ENCODE peak calls at places on chromosomes 1 and 21, in ten cellular contexts. V is HCT116; N is fibroblast of the aortic adventitia; K is stomach; D is fibroblast of lung; X is astrocyte of the spinal cord; S is Panc1; I is suprapubic skin; Q is CD8-positive, alpha-beta T cell; P is BJ. R is an unnamed sample.

GRCh38 chr1:91596474-91596873 is 95.8 kb downstream of the CDC7 start:
- DNase-seq in V (no peak), N (peak; percentile 68), K (no peak), D (peak; percentile 61), X (no peak), S (no peak), I (no peak), Q (no peak), P (no peak), R (peak; percentile 41)

GRCh38 chr1:68525781-68526180 is 28.9 kb upstream of the DEPDC1 start:
- DNase-seq in V (no peak), N (no peak), K (no peak), D (no peak), X (no peak), S (no peak), I (no peak), Q (no peak), P (no peak), R (no peak)

GRCh38 chr1:201137579-201138310 is 10.8 kb upstream of the ASCL5 start:
- DNase-seq in V (no peak), N (peak; percentile 95), K (peak; percentile 75), D (peak; percentile 95), X (peak; percentile 93), S (no peak), I (no peak), Q (no peak), P (peak; percentile 79), R (peak; percentile 81)

GRCh38 chr1:98920441-98921110 is 84.1 kb downstream of the PLPPR5 start:
- DNase-seq in V (no peak), N (peak; percentile 72), K (no peak), D (peak; percentile 52), X (peak; percentile 68), S (no peak), I (no peak), Q (no peak), P (peak; percentile 37), R (peak; percentile 34)

GRCh38 chr1:158180741-158181576 is at the start of gene CD1D:
- DNase-seq in V (no peak), N (no peak), K (no peak), D (peak; percentile 25), X (peak; percentile 7), S (no peak), I (no peak), Q (no peak), P (no peak), R (peak; percentile 74)

GRCh38 chr1:150366416-150367296 is 2.7 kb downstream of the RPRD2 start:
- DNase-seq in V (no peak), N (peak; percentile 20), K (no peak), D (peak; percentile 10), X (peak; percentile 18), S (no peak), I (no peak), Q (no peak), P (no peak), R (peak; percentile 16)

GRCh38 chr1:5856246-5856815 is 135.9 kb downstream of the NPHP4 start:
- DNase-seq in V (peak; percentile 4), N (no peak), K (no peak), D (no peak), X (peak; percentile 4), S (no peak), I (no peak), Q (no peak), P (no peak), R (peak; percentile 33)

GRCh38 chr1:4044967-4045366 is 144.9 kb upstream of the C1orf174 start:
- DNase-seq in V (no peak), N (no peak), K (no peak), D (no peak), X (no peak), S (no peak), I (no peak), Q (no peak), P (no peak), R (no peak)

GRCh38 chr1:240925273-240925672 is 313.3 kb upstream of the GREM2 start:
- DNase-seq in V (no peak), N (no peak), K (no peak), D (no peak), X (no peak), S (no peak), I (no peak), Q (no peak), P (no peak), R (no peak)

GRCh38 chr1:100622037-100622436 is 84.1 kb downstream of the GPR88 start:
- DNase-seq in V (peak; percentile 16), N (peak; percentile 94), K (no peak), D (peak; percentile 94), X (peak; percentile 98), S (no peak), I (no peak), Q (no peak), P (peak; percentile 93), R (peak; percentile 99)

GRCh38 chr1:61358770-61359455 is 276.6 kb downstream of the NFIA start:
- DNase-seq in V (no peak), N (no peak), K (no peak), D (no peak), X (peak; percentile 29), S (no peak), I (no peak), Q (no peak), P (no peak), R (peak; percentile 65)

GRCh38 chr1:18956189-18957135 is at the start of gene IFFO2:
- DNase-seq in V (peak; percentile 76), N (peak; percentile 88), K (peak; percentile 99), D (peak; percentile 93), X (peak; percentile 92), S (peak; percentile 67), I (peak; percentile 98), Q (peak; percentile 96), P (peak; percentile 50), R (peak; percentile 95)

GRCh38 chr1:167510880-167511279 is 7.4 kb downstream of the CD247 start:
- DNase-seq in V (no peak), N (no peak), K (no peak), D (no peak), X (no peak), S (no peak), I (no peak), Q (no peak), P (no peak), R (no peak)

GRCh38 chr1:160768295-160768657 is 27.7 kb upstream of the LY9 start:
- DNase-seq in V (no peak), N (no peak), K (peak; percentile 58), D (no peak), X (no peak), S (peak; percentile 42), I (no peak), Q (peak; percentile 78), P (no peak), R (peak; percentile 30)
- TF ChIP-seq CTCF in V (peak; percentile 67), N (peak; percentile 35), K (peak; percentile 22), D (no peak), X (no peak), S (peak; percentile 58), I (no peak), Q (peak; percentile 92), P (peak; percentile 37), R (peak; percentile 48)

DNA sequence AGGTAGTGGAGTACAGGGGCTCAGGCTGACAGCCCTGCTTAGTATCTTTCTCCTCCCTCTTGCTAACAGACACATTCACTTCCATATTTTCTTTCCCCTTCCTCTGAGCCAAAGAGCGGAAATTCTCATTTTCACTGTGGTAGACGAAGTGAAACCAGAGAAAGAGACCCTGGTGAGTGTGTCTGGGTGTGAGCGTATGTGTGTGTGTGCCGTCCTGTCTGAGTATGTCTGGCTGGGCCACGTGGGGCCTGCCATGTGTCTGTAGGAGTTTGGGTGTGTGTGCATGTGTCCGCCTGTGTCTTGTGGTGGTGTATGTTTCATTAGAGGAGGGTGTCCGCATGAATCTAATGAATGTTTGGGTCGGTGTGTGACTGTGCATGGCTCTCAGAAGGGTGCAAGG is 1.7 kb downstream of the COL8A2 start:
- DNase-seq in V (no peak), N (no peak), K (no peak), D (no peak), X (no peak), S (no peak), I (no peak), Q (no peak), P (no peak), R (no peak)
- H3K4me3 ChIP-seq in V (no peak overlapping the region), N (no peak overlapping the region), K (no peak overlapping the region), D (no peak overlapping the region), X (no peak overlapping the region), S (no peak overlapping the region), I (no peak overlapping the region), Q (no peak overlapping the region), P (no peak overlapping the region), R (no peak overlapping the region)

DNA sequence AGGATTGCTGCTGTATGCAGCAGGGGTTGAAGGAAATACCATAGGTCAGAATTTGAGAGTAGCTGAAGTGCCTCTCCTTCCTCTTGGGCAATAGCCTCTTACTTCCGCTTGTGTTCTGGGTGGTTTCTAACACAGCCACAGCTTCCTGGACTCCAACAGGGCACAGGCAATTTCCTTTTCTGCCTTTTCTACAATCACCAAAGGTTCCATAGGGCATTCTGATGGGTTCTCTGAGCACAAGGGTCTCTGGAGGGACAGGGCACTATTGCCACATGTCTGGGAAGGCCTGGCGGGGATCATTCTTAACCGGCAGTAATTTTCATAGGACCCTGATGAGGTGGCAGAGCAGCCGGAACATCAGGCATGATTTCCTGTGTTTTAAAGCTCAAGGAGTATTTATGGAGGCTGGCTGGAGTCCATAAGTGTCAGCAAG is 5.5 kb upstream of the AGTRAP start:
- DNase-seq in V (no peak), N (peak; percentile 17), K (no peak), D (peak; percentile 57), X (no peak), S (no peak), I (no peak), Q (peak; percentile 33), P (no peak), R (peak; percentile 70)
- TF ChIP-seq CTCF in V (no peak), N (no peak), K (no peak), D (no peak), X (no peak), S (no peak), I (no peak), Q (no peak), P (no peak), R (no peak)

GRCh38 chr21:24825348-24825747 is 781.9 kb downstream of the MRPL39 start:
- DNase-seq in V (no peak), N (no peak), K (no peak), D (no peak), X (no peak), S (no peak), I (no peak), Q (no peak), P (no peak), R (no peak)

GRCh38 chr21:24826822-24827221 is 780.5 kb downstream of the MRPL39 start:
- DNase-seq in V (no peak), N (no peak), K (no peak), D (no peak), X (no peak), S (no peak), I (no peak), Q (no peak), P (no peak), R (no peak)

GRCh38 chr21:24824209-24824608 is 783.1 kb downstream of the MRPL39 start:
- DNase-seq in V (no peak), N (no peak), K (no peak), D (no peak), X (no peak), S (no peak), I (no peak), Q (no peak), P (no peak), R (no peak)

DNA sequence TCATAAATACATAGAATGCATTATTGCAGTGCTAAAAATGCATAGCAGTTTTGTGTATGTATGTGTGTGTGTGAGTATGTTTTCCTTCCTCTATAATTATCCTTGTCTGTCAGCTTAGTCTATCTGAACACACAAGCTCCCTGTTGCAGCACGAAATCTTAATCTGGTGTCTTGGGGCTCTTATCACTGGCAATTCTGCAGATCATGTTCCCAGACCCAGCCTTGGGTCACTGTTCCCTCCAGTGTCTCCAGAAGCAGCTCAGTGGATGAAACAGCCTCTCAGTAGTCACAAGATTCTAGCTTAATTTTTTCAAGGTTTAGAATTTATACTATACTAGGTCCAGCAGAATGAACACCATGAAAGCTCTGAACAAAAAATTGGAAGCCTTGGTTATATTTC is 777.9 kb downstream of the MRPL39 start:
- DNase-seq in V (no peak), N (no peak), K (no peak), D (no peak), X (no peak), S (no peak), I (no peak), Q (no peak), P (no peak), R (no peak)
- H3K4me3 ChIP-seq in V (no peak overlapping the region), N (no peak overlapping the region), K (no peak overlapping the region), D (no peak overlapping the region), X (no peak overlapping the region), S (no peak overlapping the region), I (no peak overlapping the region), Q (no peak overlapping the region), P (no peak overlapping the region), R (no peak overlapping the region)